ENCODE peak calls at places on chromosomes 16 and 17, in five cellular contexts. One of them, this sample, is unnamed.

GRCh38 chr17:50545306-50545705 is 1.7 kb upstream of the SPATA20 start:
- DNase-seq in aorta: no peak
- DNase-seq in neural progenitor cell: no peak
- DNase-seq in endothelial cell: no peak
- DNase-seq in cerebellar nuclear complex: no peak
- DNase-seq in this sample: no peak

GRCh38 chr17:71455219-71455618 is 665.6 kb upstream of the SOX9 start:
- DNase-seq in neural progenitor cell: no peak
- DNase-seq in endothelial cell: no peak
- DNase-seq in aorta: no peak
- DNase-seq in cerebellar nuclear complex: no peak
- DNase-seq in this sample: no peak

GRCh38 chr17:15392326-15392739 is 50.9 kb upstream of the TEKT3 start:
- DNase-seq in endothelial cell: no peak
- DNase-seq in cerebellar nuclear complex: no peak
- DNase-seq in neural progenitor cell: no peak
- DNase-seq in aorta: no peak
- DNase-seq in this sample: no peak

GRCh38 chr16:84986102-84986501 is 25.2 kb downstream of the ZDHHC7 start:
- DNase-seq in endothelial cell: no peak
- DNase-seq in neural progenitor cell: no peak
- DNase-seq in aorta: no peak
- DNase-seq in cerebellar nuclear complex: no peak
- DNase-seq in this sample: no peak

GRCh38 chr17:20998571-20999043 is 44.2 kb downstream of the USP22 start:
- DNase-seq in neural progenitor cell: no peak
- DNase-seq in cerebellar nuclear complex: no peak
- DNase-seq in aorta: no peak
- DNase-seq in endothelial cell: no peak
- DNase-seq in this sample: no peak

GRCh38 chr16:71258371-71258770 is 27.8 kb upstream of the HYDIN start:
- DNase-seq in cerebellar nuclear complex: no peak
- DNase-seq in aorta: no peak
- DNase-seq in endothelial cell: no peak
- DNase-seq in neural progenitor cell: no peak
- DNase-seq in this sample: no peak

GRCh38 chr16:48117217-48118105 is 38.3 kb downstream of the ABCC12 start:
- DNase-seq in cerebellar nuclear complex: no peak
- DNase-seq in aorta: no peak
- DNase-seq in neural progenitor cell: peak
- DNase-seq in endothelial cell: peak
- DNase-seq in this sample: peak

GRCh38 chr17:47201168-47201567 is 8.0 kb upstream of the MYL4 start:
- DNase-seq in endothelial cell: no peak
- DNase-seq in neural progenitor cell: no peak
- DNase-seq in aorta: no peak
- DNase-seq in cerebellar nuclear complex: no peak
- DNase-seq in this sample: no peak

GRCh38 chr17:47299239-47299910 is 24.4 kb upstream of the EFCAB13 start:
- DNase-seq in aorta: no peak
- DNase-seq in cerebellar nuclear complex: no peak
- DNase-seq in neural progenitor cell: no peak
- DNase-seq in endothelial cell: no peak
- DNase-seq in this sample: no peak

GRCh38 chr16:31301708-31302400 is 42.1 kb downstream of the ITGAM start:
- DNase-seq in cerebellar nuclear complex: no peak
- DNase-seq in endothelial cell: no peak
- DNase-seq in aorta: peak
- DNase-seq in neural progenitor cell: peak
- DNase-seq in this sample: peak

GRCh38 chr17:28427372-28427771 is 21.4 kb upstream of the SLC46A1 start:
- DNase-seq in aorta: no peak
- DNase-seq in neural progenitor cell: no peak
- DNase-seq in endothelial cell: no peak
- DNase-seq in cerebellar nuclear complex: no peak
- DNase-seq in this sample: no peak

GRCh38 chr17:7058831-7059447 is 15.0 kb upstream of the SLC16A11 start:
- DNase-seq in neural progenitor cell: no peak
- DNase-seq in cerebellar nuclear complex: no peak
- DNase-seq in endothelial cell: no peak
- DNase-seq in aorta: no peak
- DNase-seq in this sample: no peak

GRCh38 chr17:45131616-45132301 is 556 bp downstream of the PLCD3 start:
- DNase-seq in aorta: peak
- DNase-seq in neural progenitor cell: peak
- DNase-seq in endothelial cell: peak
- DNase-seq in cerebellar nuclear complex: no peak
- DNase-seq in this sample: peak

GRCh38 chr17:31495049-31495885 is 103.8 kb downstream of the RAB11FIP4 start:
- DNase-seq in aorta: no peak
- DNase-seq in neural progenitor cell: no peak
- DNase-seq in cerebellar nuclear complex: no peak
- DNase-seq in endothelial cell: no peak
- DNase-seq in this sample: no peak

GRCh38 chr17:64077409-64077808 is 52.5 kb downstream of the ERN1 start:
- DNase-seq in aorta: peak
- DNase-seq in cerebellar nuclear complex: no peak
- DNase-seq in endothelial cell: no peak
- DNase-seq in neural progenitor cell: no peak
- DNase-seq in this sample: no peak

GRCh38 chr17:15896834-15897233 is 48.1 kb upstream of the ADORA2B start:
- DNase-seq in cerebellar nuclear complex: no peak
- DNase-seq in aorta: no peak
- DNase-seq in endothelial cell: no peak
- DNase-seq in neural progenitor cell: no peak
- DNase-seq in this sample: no peak

GRCh38 chr17:82338858-82339633 is 5.5 kb upstream of the SECTM1 start:
- DNase-seq in neural progenitor cell: peak
- DNase-seq in cerebellar nuclear complex: no peak
- DNase-seq in aorta: peak
- DNase-seq in endothelial cell: no peak
- DNase-seq in this sample: peak

GRCh38 chr17:49913226-49914095 is 55.5 kb upstream of the DLX4 start:
- DNase-seq in cerebellar nuclear complex: no peak
- DNase-seq in endothelial cell: no peak
- DNase-seq in aorta: no peak
- DNase-seq in neural progenitor cell: no peak
- DNase-seq in this sample: peak

GRCh38 chr17:69960755-69961154 is 114.3 kb upstream of the KCNJ16 start:
- DNase-seq in endothelial cell: no peak
- DNase-seq in aorta: peak
- DNase-seq in cerebellar nuclear complex: no peak
- DNase-seq in neural progenitor cell: no peak
- DNase-seq in this sample: no peak